ENCODE peak calls at places on chromosomes 12 and 14, in nine cellular contexts. V is stimulated activated CD4-positive, alpha-beta T cell treated with anti-CD3 and anti-CD28 coated beads, Interleukin-2, amount 100 ng/mL, for 24 hours; Q is CD8-positive, alpha-beta T cell; A is GM10248; B is EL; W is HFFc6; E is lower lobe of right lung; F is smooth muscle cell of the brain vasculature; O is amygdala. D is an unnamed sample.

GRCh38 chr12:80044694-80045046 is 54.7 kb upstream of the OTOGL start:
- DNase-seq in E (no peak), F (no peak), O (no peak), W (peak), Q (no peak), V (no peak), A (no peak), B (peak), D (peak)

GRCh38 chr12:43914923-43915468 is 79.1 kb downstream of the TMEM117 start:
- DNase-seq in O (no peak), E (no peak), B (no peak), A (no peak), W (peak), F (no peak), V (no peak), Q (no peak), D (peak)

GRCh38 chr14:65833256-65833880 is 420.8 kb downstream of the FUT8 start:
- DNase-seq in V (no peak), E (no peak), B (no peak), Q (no peak), W (no peak), O (no peak), F (no peak), A (no peak), D (no peak)

GRCh38 chr12:1662761-1663439 is 28.0 kb upstream of the ADIPOR2 start:
- DNase-seq in B (no peak), V (peak), W (no peak), F (no peak), Q (peak), A (peak), O (no peak), E (peak), D (no peak)

GRCh38 chr12:130457215-130457614 is 119.5 kb downstream of the PIWIL1 start:
- DNase-seq in W (no peak), O (no peak), E (no peak), F (no peak), V (no peak), B (no peak), Q (no peak), A (no peak), D (no peak)

GRCh38 chr12:94795520-94795919 is 145.2 kb upstream of the TMCC3 start:
- DNase-seq in E (no peak), W (peak), O (no peak), V (no peak), F (no peak), Q (no peak), B (peak), A (no peak), D (peak)

GRCh38 chr14:38073641-38074040 is 134.1 kb upstream of the SSTR1 start:
- DNase-seq in O (no peak), A (no peak), B (peak), F (no peak), V (no peak), Q (no peak), E (no peak), W (peak), D (peak)

GRCh38 chr12:109130755-109131521 is 14.6 kb downstream of the ACACB start:
- DNase-seq in A (no peak), E (no peak), F (no peak), W (no peak), Q (no peak), V (no peak), O (no peak), B (no peak), D (no peak)

GRCh38 chr12:78864483-78865296 is at the start of gene SYT1:
- DNase-seq in W (peak), A (peak), E (peak), V (no peak), B (peak), O (peak), F (peak), Q (no peak), D (peak)

GRCh38 chr14:29810657-29811056 is 117.0 kb downstream of the PRKD1 start:
- DNase-seq in F (no peak), W (peak), E (no peak), B (peak), O (no peak), A (no peak), V (no peak), Q (no peak), D (no peak)

GRCh38 chr14:24634158-24634557 is at the start of gene GZMB:
- DNase-seq in W (no peak), Q (peak), O (no peak), A (no peak), B (peak), E (no peak), F (no peak), V (peak), D (no peak)

GRCh38 chr14:100402631-100403030 is 79.5 kb downstream of the SLC25A47 start:
- DNase-seq in O (no peak), W (no peak), E (no peak), Q (no peak), B (peak), A (no peak), F (no peak), V (no peak), D (no peak)

GRCh38 chr14:73924337-73924736 is 25.6 kb downstream of the FAM161B start:
- DNase-seq in Q (no peak), F (no peak), O (no peak), V (no peak), W (no peak), A (no peak), B (no peak), E (no peak), D (peak)

GRCh38 chr14:21711360-21711961 is 37.8 kb upstream of the OR4E1 start:
- DNase-seq in O (no peak), W (peak), Q (no peak), E (no peak), F (peak), A (peak), V (peak), B (peak), D (peak)

GRCh38 chr12:108604208-108604941 is 6.5 kb upstream of the TMEM119 start:
- DNase-seq in Q (no peak), F (no peak), B (no peak), W (no peak), A (no peak), O (no peak), E (no peak), V (no peak), D (no peak)

GRCh38 chr14:77177623-77178185 is 3.9 kb upstream of the TMEM63C start:
- DNase-seq in F (no peak), O (no peak), V (no peak), A (no peak), B (no peak), W (no peak), E (no peak), Q (no peak), D (no peak)

GRCh38 chr14:21846227-21846885 is 172.7 kb upstream of the OR4E1 start:
- DNase-seq in W (no peak), O (no peak), E (no peak), F (no peak), V (peak), A (peak), B (peak), Q (peak), D (no peak)

GRCh38 chr12:53325539-53326061 is 4.2 kb upstream of the AAAS start:
- DNase-seq in Q (no peak), V (peak), F (no peak), A (no peak), E (peak), B (peak), W (no peak), O (peak), D (no peak)

GRCh38 chr14:64563696-64564095 is 13.9 kb downstream of the PPP1R36 start:
- DNase-seq in Q (no peak), A (no peak), O (no peak), V (no peak), B (no peak), W (no peak), F (no peak), E (no peak), D (no peak)